ENCODE peak calls at places on chromosomes 12 and 14, in four cellular contexts. A is PC-9, N is cardiac muscle cell, M is astrocyte of the spinal cord. R is an unnamed sample.

GRCh38 chr14:22850944-22851790 is 14.8 kb downstream of the MMP14 start:
- DNase-seq in N (peak; percentile 97), M (peak; percentile 95), A (no peak), R (no peak)

GRCh38 chr12:111360325-111360930 is 8.5 kb downstream of the PHETA1 start:
- DNase-seq in M (no peak), A (no peak), N (no peak), R (no peak)

GRCh38 chr14:34211732-34212131 is 250.3 kb downstream of the SPTSSA start:
- DNase-seq in M (no peak), A (no peak), N (no peak), R (peak; percentile 81)

GRCh38 chr14:30450620-30451019 is 108.3 kb upstream of the G2E3 start:
- DNase-seq in A (no peak), N (no peak), M (no peak), R (no peak)

GRCh38 chr12:177336-177979 is 36.5 kb downstream of the SLC6A12 start:
- DNase-seq in A (no peak), N (no peak), M (no peak), R (no peak)

GRCh38 chr14:102827716-102828115 is 50.5 kb downstream of the TRAF3 start:
- DNase-seq in M (peak; percentile 48), A (no peak), N (no peak), R (no peak)

GRCh38 chr12:8698132-8698829 is 490 bp downstream of the RIMKLB start:
- DNase-seq in M (peak; percentile 38), A (no peak), N (peak; percentile 46), R (no peak)

GRCh38 chr14:96901227-96901626 is 104.0 kb downstream of the VRK1 start:
- DNase-seq in M (no peak), A (no peak), N (no peak), R (no peak)

DNA sequence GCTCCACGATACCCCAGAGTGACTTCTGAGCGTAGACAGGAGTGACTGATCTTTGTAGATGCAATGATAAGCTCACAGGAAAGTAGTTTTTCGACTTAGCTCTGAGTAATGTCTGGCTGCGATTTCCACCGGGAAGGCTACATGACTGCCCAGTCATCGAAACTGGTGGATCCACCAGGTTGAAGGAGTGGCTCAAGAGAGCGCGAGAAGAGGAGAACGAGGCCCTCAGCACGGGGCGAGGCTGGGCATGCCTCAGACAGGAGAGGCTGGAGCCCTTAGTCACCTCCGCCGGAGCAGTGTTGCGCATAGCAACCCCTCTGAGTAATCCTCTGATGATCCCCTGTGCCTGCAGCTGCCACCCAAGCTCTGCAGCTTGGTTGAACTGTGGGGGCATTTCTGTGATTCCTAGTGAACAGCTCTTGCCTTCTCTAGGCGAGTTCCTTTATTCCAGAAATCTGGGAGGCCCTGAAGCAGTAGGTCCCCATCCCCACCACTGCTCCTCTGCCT is 25.6 kb downstream of the ELK3 start:
- DNase-seq in N (peak; percentile 88), M (peak; percentile 98), A (peak; percentile 99), R (peak; percentile 80)
- H3K4me3 ChIP-seq in N (no peak overlapping the region), M (no peak overlapping the region), A (peak overlapping the region; percentile 56), R (peak overlapping the region; percentile 19)

GRCh38 chr12:132426349-132427176 is 63.4 kb upstream of the FBRSL1 start:
- DNase-seq in M (no peak), A (no peak), N (no peak), R (no peak)

GRCh38 chr12:132424118-132424438 is 65.9 kb upstream of the FBRSL1 start:
- DNase-seq in N (no peak), A (no peak), M (no peak), R (no peak)

GRCh38 chr12:132422057-132423043 is 67.6 kb upstream of the FBRSL1 start:
- DNase-seq in N (no peak), A (no peak), M (peak; percentile 25), R (no peak)

GRCh38 chr12:132424811-132425210 is 65.1 kb upstream of the FBRSL1 start:
- DNase-seq in N (no peak), M (no peak), A (no peak), R (no peak)

GRCh38 chr12:132423251-132424117 is 66.5 kb upstream of the FBRSL1 start:
- DNase-seq in M (no peak), N (no peak), A (no peak), R (no peak)
- H3K4me3 ChIP-seq in M (no peak overlapping the region), N (no peak overlapping the region), A (no peak overlapping the region), R (no peak overlapping the region)

GRCh38 chr12:64631197-64631596 is 20.9 kb downstream of the RASSF3 start:
- DNase-seq in A (no peak), M (no peak), N (no peak), R (no peak)

GRCh38 chr12:64624035-64624434 is 13.7 kb downstream of the RASSF3 start:
- DNase-seq in N (no peak), A (no peak), M (no peak), R (no peak)

GRCh38 chr12:64621257-64621942 is 11.1 kb downstream of the RASSF3 start:
- DNase-seq in M (peak; percentile 38), A (no peak), N (peak; percentile 34), R (no peak)

GRCh38 chr12:64627781-64628180 is 17.5 kb downstream of the RASSF3 start:
- DNase-seq in A (no peak), N (peak; percentile 79), M (peak; percentile 74), R (no peak)

DNA sequence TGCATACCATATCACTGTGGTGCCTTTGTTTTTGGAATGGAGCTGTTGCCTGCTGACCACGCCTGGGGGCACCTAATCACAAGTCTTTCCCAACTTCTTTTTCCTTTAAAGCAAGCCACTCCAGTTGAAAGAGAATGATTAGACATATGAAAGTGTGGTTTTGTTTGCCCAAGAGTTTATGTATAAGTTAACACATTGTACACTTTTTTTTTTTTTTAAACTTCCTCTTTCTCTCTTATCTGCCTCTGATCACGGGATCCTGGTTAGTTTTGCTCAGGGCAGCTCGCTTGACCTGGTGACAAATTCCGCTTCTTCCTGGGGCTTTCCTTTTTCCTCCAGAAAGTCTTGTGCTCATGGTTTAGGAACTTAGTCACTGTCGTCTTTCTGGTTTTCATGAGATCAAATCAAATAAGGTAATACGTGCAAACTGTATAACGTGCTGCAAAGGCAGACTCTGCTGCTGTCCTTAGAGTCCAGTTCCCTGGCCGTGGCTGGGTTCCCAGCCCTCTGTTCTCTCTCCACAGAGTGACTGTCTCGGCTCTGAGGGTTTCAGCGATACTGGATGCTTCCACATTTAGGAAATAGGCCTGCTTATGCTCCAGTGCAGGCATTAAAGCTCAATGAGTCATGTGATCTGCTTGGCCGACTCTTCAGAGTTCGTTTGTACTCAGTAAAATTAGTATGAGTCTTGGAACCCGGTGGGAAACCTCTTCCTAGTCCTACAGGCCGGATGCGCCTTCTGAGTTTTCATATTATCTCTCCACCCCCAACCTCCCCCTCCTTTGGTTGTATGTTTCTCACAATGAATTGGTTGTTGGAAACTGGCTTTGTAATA is 15.2 kb downstream of the RASSF3 start:
- DNase-seq in N (peak; percentile 91), M (peak; percentile 91), A (peak; percentile 99), R (peak; percentile 94)
- H3K4me3 ChIP-seq in N (no peak overlapping the region), M (peak overlapping the region; percentile 3), A (peak overlapping the region; percentile 42), R (peak overlapping the region; percentile 48)

DNA sequence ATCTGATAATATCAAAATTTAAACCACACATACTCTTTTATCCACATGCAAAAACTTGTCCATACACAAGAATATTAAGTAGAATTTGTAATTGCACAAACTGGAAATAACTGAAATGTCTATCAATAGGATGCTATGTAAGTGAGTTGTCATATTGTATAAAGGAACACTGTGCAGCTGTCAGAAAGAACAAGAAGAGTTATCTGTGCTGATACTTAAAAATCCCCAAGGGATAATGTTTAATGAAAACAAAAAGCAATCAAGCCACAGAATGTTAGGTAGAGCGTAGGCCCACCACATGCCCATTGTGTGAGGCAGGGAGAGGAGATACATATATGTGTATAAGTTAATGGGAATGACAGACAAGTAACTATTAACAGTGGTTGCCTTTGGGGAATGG is 25.9 kb upstream of the HIGD1C start:
- DNase-seq in N (no peak), M (no peak), A (no peak), R (no peak)
- H3K4me3 ChIP-seq in N (peak overlapping the region; percentile 28), M (peak overlapping the region; percentile 68), A (no peak overlapping the region), R (peak overlapping the region; percentile 71)

GRCh38 chr14:106845286-106846087 is 1319.1 kb downstream of the TMEM121 start:
- DNase-seq in M (no peak), A (no peak), N (no peak), R (peak; percentile 85)

GRCh38 chr14:106846218-106846617 is 1319.8 kb downstream of the TMEM121 start:
- DNase-seq in A (no peak), M (no peak), N (no peak), R (no peak)

GRCh38 chr14:106848330-106849121 is 1322.1 kb downstream of the TMEM121 start:
- DNase-seq in M (no peak), A (peak; percentile 67), N (no peak), R (peak; percentile 82)

DNA sequence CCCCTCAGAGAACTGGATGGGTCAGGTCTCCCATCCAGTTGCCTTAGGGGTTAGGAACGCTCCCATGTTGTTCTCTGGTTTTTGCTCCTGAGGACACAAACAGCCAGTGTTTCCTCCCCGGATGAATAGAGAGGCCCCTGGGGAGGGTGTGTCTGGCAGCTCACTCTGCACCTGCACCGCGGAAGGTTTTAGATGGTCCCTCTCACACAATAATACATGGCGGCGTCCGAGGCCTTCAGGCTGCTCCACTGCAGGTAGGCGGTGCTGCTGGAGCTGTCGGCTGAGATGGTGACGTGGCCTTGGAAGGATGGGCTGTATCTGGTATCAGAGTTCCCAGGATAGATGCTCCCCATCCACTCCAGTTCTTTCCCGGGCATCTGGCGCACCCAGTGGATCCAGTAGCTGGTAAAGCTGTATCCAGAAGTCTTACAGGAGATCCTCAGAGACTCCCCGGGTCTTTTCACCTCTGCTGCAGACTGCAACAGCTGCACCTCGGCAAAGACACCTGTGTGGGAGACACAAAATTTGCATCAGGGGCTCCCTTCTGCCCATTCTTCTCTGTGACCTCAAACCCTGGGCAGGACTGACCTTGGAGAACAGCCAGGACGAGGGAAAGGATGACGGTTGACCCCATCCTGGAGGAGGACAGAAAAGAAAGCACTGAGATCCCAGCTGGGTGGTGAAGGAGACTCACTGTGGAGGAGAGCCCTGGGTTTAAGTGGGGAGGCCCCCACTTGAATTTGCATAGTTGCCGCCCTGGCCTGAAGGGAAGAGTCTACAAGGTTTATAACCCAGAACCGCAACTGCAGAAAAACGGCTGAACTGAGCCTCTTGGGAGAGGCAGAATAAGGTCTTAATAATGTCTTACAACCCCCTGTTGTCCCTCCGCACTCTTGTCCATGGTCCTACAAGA is 1324.8 kb downstream of the TMEM121 start:
- DNase-seq in A (no peak), M (no peak), N (no peak), R (no peak)
- H3K4me3 ChIP-seq in A (no peak overlapping the region), M (no peak overlapping the region), N (no peak overlapping the region), R (no peak overlapping the region)

GRCh38 chr12:53992377-53992776 is 7.4 kb downstream of the HOXC10 start:
- DNase-seq in A (no peak), M (no peak), N (no peak), R (no peak)

GRCh38 chr12:53995311-53996187 is 4.4 kb upstream of the HOXC9 start:
- DNase-seq in A (peak; percentile 91), M (no peak), N (no peak), R (no peak)

GRCh38 chr12:53994691-53995310 is 5.2 kb upstream of the HOXC9 start:
- DNase-seq in A (no peak), N (no peak), M (no peak), R (no peak)

GRCh38 chr12:53993397-53994267 is 6.3 kb upstream of the HOXC9 start:
- DNase-seq in A (no peak), M (no peak), N (no peak), R (no peak)

GRCh38 chr12:53994268-53994690 is 5.7 kb upstream of the HOXC9 start:
- DNase-seq in A (no peak), N (no peak), M (no peak), R (no peak)
- H3K4me3 ChIP-seq in A (peak overlapping the region; percentile 86), N (no peak overlapping the region), M (no peak overlapping the region), R (peak overlapping the region; percentile 84)

GRCh38 chr14:71439247-71439646 is 493.0 kb upstream of the RGS6 start:
- DNase-seq in M (no peak), A (no peak), N (no peak), R (no peak)
- H3K4me3 ChIP-seq in M (no peak overlapping the region), A (no peak overlapping the region), N (no peak overlapping the region), R (no peak overlapping the region)

R was measured in epithelial cell of proximal tubule.